ENCODE peak calls at places on chromosomes 13 and 19, in five cellular contexts. F, A, Z, M and O are unnamed samples.

GRCh38 chr13:110521296-110521680 is 40.2 kb downstream of the RAB20 start:
- DNase-seq in M (no peak), Z (no peak), F (no peak), A (no peak), O (no peak)

GRCh38 chr13:35891973-35892441 is 239.2 kb downstream of the DCLK1 start:
- DNase-seq in A (no peak), F (no peak), M (no peak), Z (no peak), O (no peak)

GRCh38 chr19:53980553-53981407 is 10.7 kb upstream of the CACNG6 start:
- DNase-seq in A (no peak), Z (no peak), F (no peak), M (no peak), O (no peak)

GRCh38 chr13:113245858-113246791 is 36.7 kb downstream of the CUL4A start:
- DNase-seq in M (no peak), A (no peak), Z (no peak), F (no peak), O (no peak)

GRCh38 chr19:28603453-28603852 is 609.5 kb downstream of the UQCRFS1 start:
- DNase-seq in M (no peak), F (no peak), Z (no peak), A (no peak), O (no peak)

GRCh38 chr19:38535212-38535611 is 82.5 kb downstream of the MAP4K1 start:
- DNase-seq in F (no peak), Z (no peak), A (no peak), M (no peak), O (no peak)

GRCh38 chr13:72586519-72586918 is 140.9 kb downstream of the MZT1 start:
- DNase-seq in A (no peak), Z (no peak), M (no peak), F (no peak), O (no peak)

GRCh38 chr13:109744512-109745051 is 41.8 kb downstream of the IRS2 start:
- DNase-seq in Z (peak), M (no peak), F (peak), A (no peak), O (no peak)

GRCh38 chr19:58042709-58043340 is 9.0 kb downstream of the ZSCAN1 start:
- DNase-seq in A (no peak), F (peak), M (no peak), Z (no peak), O (no peak)

GRCh38 chr19:42023121-42023942 is 29.3 kb upstream of the ATP1A3 start:
- DNase-seq in Z (no peak), F (no peak), A (no peak), M (no peak), O (no peak)

GRCh38 chr19:37975596-37976515 is 68.8 kb downstream of the SIPA1L3 start:
- DNase-seq in M (no peak), Z (no peak), F (no peak), A (no peak), O (no peak)

GRCh38 chr19:40755248-40755624 is 4.2 kb downstream of the SNRPA start:
- DNase-seq in M (no peak), F (no peak), Z (no peak), A (no peak), O (no peak)

GRCh38 chr19:21843081-21843480 is 7.1 kb upstream of the ZNF43 start:
- DNase-seq in Z (no peak), A (no peak), M (no peak), F (no peak), O (no peak)

GRCh38 chr13:45933203-45934014 is 81.9 kb upstream of the SIAH3 start:
- DNase-seq in Z (no peak), A (no peak), F (no peak), M (no peak), O (no peak)

GRCh38 chr13:99509477-99509876 is 8.2 kb downstream of the TM9SF2 start:
- DNase-seq in F (no peak), M (no peak), Z (no peak), A (no peak), O (no peak)

GRCh38 chr19:8324186-8325050 is 3.1 kb downstream of the RPS28 start:
- DNase-seq in Z (no peak), F (peak), A (no peak), M (no peak), O (no peak)
- TF ChIP-seq CTCF in Z (no peak), F (no peak), A (no peak), M (no peak), O (no peak)

GRCh38 chr19:10356431-10356830 is 17.0 kb upstream of the ICAM3 start:
- DNase-seq in A (no peak), F (no peak), Z (no peak), M (no peak), O (no peak)

GRCh38 chr19:10352764-10353671 is 13.6 kb upstream of the ICAM3 start:
- DNase-seq in A (no peak), F (peak), Z (no peak), M (no peak), O (no peak)

DNA sequence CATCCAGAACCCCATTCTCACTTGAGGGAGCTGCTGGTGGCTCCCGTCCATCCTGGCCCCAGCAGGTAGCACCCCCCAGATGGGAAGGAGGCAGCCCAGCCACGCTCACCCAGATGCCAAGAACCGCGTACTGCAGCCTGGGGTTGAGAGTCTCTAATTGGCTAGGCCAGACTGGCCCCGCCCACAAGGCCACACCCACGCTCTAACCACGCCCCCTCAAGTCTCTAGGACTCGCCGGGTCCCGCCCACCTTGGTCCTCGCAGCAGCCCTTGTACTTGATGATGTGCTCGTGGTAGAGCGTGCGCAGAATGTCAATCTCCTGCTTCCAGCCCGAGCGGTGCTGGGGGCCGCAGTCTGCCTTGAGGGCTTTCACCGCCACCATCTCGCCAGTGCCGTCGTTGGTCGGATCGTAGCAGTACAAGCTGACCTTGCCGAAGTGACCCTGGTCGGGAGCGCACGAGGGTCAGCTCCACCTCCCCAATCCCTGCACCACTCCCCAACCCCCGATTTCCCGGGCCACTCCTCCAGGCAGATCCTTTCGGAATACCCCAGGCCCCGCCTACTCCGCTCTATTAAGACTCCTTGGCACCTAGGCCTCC is 14.5 kb upstream of the ICAM3 start:
- DNase-seq in Z (no peak), F (peak), A (no peak), M (no peak), O (no peak)
- H3K4me3 ChIP-seq in Z (no peak), F (no peak), A (no peak), M (no peak), O (no peak)

GRCh38 chr13:49821216-49821820 is 28.8 kb upstream of the KPNA3 start:
- DNase-seq in A (no peak), F (no peak), M (no peak), Z (no peak), O (no peak)
- TF ChIP-seq CTCF in A (no peak), F (no peak), M (no peak), Z (no peak), O (peak)

GRCh38 chr19:51274037-51274370 is 23.1 kb downstream of the SIGLECL1 start:
- DNase-seq in A (no peak), M (no peak), Z (no peak), F (no peak), O (no peak)
- H3K4me3 ChIP-seq in A (no peak), M (no peak), Z (no peak), F (no peak), O (no peak)

GRCh38 chr13:24681930-24682329 is 1.7 kb downstream of the ATP12A start:
- DNase-seq in F (no peak), M (no peak), Z (no peak), A (no peak), O (no peak)
- TF ChIP-seq CTCF in F (no peak), M (no peak), Z (no peak), A (no peak), O (no peak)

DNA sequence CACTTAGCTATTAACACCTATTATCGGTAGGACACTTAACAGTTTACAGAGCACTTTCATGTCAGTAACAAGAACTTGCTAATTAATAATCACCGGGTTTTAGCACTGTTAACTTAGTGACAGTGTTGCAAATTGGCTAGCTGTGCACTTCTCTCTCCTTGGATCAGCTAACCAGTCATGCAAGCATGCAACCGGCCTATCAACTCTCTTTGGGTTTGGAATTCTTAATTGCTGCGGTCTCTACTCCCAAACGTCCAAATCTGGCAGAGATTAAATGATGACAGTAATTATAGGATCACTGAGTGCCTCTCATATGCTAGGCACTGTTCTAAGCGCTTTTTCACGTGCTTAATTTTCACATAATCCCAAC is 1.2 kb downstream of the EPS15L1 start:
- DNase-seq in Z (no peak), A (no peak), M (no peak), F (no peak), O (no peak)
- H3K4me3 ChIP-seq in Z (peak), A (peak), M (peak), F (no peak), O (peak)

GRCh38 chr13:50435011-50435410 is 408.5 kb downstream of the DLEU7 start:
- DNase-seq in Z (no peak), A (no peak), F (no peak), M (no peak), O (no peak)

GRCh38 chr13:50438351-50438750 is 405.1 kb downstream of the DLEU7 start:
- DNase-seq in Z (no peak), F (no peak), M (no peak), A (no peak), O (no peak)

GRCh38 chr13:50441141-50441540 is 402.4 kb downstream of the DLEU7 start:
- DNase-seq in F (no peak), M (no peak), A (no peak), Z (no peak), O (no peak)

GRCh38 chr13:50437252-50437651 is 406.2 kb downstream of the DLEU7 start:
- DNase-seq in A (no peak), M (no peak), Z (no peak), F (no peak), O (no peak)
- TF ChIP-seq CTCF in A (no peak), M (no peak), Z (no peak), F (no peak), O (no peak)

GRCh38 chr19:3362217-3362907 is 4.0 kb upstream of the NFIC start:
- DNase-seq in M (no peak), Z (no peak), F (no peak), A (no peak), O (no peak)
- H3K4me3 ChIP-seq in M (no peak), Z (peak), F (no peak), A (no peak), O (no peak)